ENCODE peak calls at places on chromosomes 6 and 20, in five cellular contexts. J is stomach, Y is HepG2, X is HCT116, M is esophagus muscularis mucosa. R is an unnamed sample.

GRCh38 chr6:168196385-168196860 is 117.4 kb upstream of the FRMD1 start:
- DNase-seq in M (no peak), Y (peak), X (no peak), J (peak), R (peak)

GRCh38 chr6:10051283-10051682 is 363.6 kb downstream of the TFAP2A start:
- DNase-seq in X (no peak), Y (no peak), M (no peak), J (no peak), R (no peak)

GRCh38 chr20:41364236-41364855 is 2.3 kb downstream of the EMILIN3 start:
- DNase-seq in X (no peak), J (no peak), M (no peak), Y (no peak), R (no peak)

GRCh38 chr6:149846321-149846720 is 17.8 kb downstream of the LRP11 start:
- DNase-seq in M (no peak), X (no peak), Y (no peak), J (peak), R (peak)

GRCh38 chr6:90202156-90202555 is 94.5 kb downstream of the BACH2 start:
- DNase-seq in J (no peak), X (no peak), Y (no peak), M (no peak), R (no peak)

GRCh38 chr6:51213806-51214205 is 395.1 kb downstream of the TFAP2B start:
- DNase-seq in J (no peak), X (no peak), Y (no peak), M (no peak), R (no peak)

GRCh38 chr20:47740225-47741184 is 44.8 kb downstream of the SULF2 start:
- DNase-seq in J (no peak), X (peak), Y (no peak), M (no peak), R (no peak)

GRCh38 chr6:9540534-9541126 is 874.2 kb downstream of the TFAP2A start:
- DNase-seq in Y (peak), X (peak), M (no peak), J (no peak), R (no peak)

GRCh38 chr6:16576391-16577368 is 184.6 kb downstream of the ATXN1 start:
- DNase-seq in J (no peak), Y (peak), X (no peak), M (no peak), R (no peak)

GRCh38 chr6:102398788-102399390 is 1005.4 kb downstream of the GRIK2 start:
- DNase-seq in Y (no peak), M (no peak), X (no peak), J (no peak), R (no peak)

GRCh38 chr6:106083618-106084017 is 2.5 kb upstream of the PRDM1 start:
- DNase-seq in J (no peak), Y (no peak), X (no peak), M (peak), R (no peak)

GRCh38 chr6:159440907-159441703 is 251.9 kb downstream of the SOD2 start:
- DNase-seq in X (no peak), M (no peak), Y (no peak), J (no peak), R (no peak)

GRCh38 chr6:31227143-31227542 is 44.7 kb downstream of the HLA-C start:
- DNase-seq in Y (no peak), X (no peak), M (no peak), J (no peak), R (no peak)

GRCh38 chr20:60117040-60117439 is 158.8 kb downstream of the CDH26 start:
- DNase-seq in Y (no peak), M (no peak), J (peak), X (no peak), R (no peak)

GRCh38 chr6:158536084-158536890 is 23.6 kb upstream of the TMEM181 start:
- DNase-seq in Y (peak), M (no peak), X (peak), J (peak), R (no peak)

GRCh38 chr6:156825475-156825874 is 48.3 kb downstream of the ARID1B start:
- DNase-seq in M (no peak), Y (no peak), X (no peak), J (no peak), R (no peak)

GRCh38 chr20:396252-396618 is 11.9 kb upstream of the RBCK1 start:
- DNase-seq in J (no peak), X (no peak), M (no peak), Y (no peak), R (no peak)

GRCh38 chr6:15330174-15330934 is 84.5 kb downstream of the JARID2 start:
- DNase-seq in X (no peak), J (no peak), Y (no peak), M (no peak), R (no peak)

GRCh38 chr20:25197173-25197869 is 1.8 kb downstream of the ENTPD6 start:
- DNase-seq in Y (no peak), J (no peak), M (peak), X (no peak), R (no peak)

GRCh38 chr20:3902041-3902440 is 12.9 kb downstream of the PANK2 start:
- DNase-seq in X (no peak), M (no peak), J (no peak), Y (no peak), R (no peak)

GRCh38 chr6:14283600-14284235 is 166.1 kb downstream of the CD83 start:
- DNase-seq in X (no peak), Y (no peak), M (peak), J (no peak), R (no peak)

GRCh38 chr6:34132082-34132357 is 13.9 kb downstream of the GRM4 start:
- DNase-seq in X (no peak), J (no peak), Y (no peak), M (no peak), R (no peak)

GRCh38 chr6:106177786-106178185 is 91.7 kb downstream of the PRDM1 start:
- DNase-seq in Y (no peak), J (no peak), X (no peak), M (no peak), R (no peak)

GRCh38 chr6:25866011-25866410 is 8.0 kb downstream of the SLC17A3 start:
- DNase-seq in X (no peak), M (no peak), Y (no peak), J (no peak), R (no peak)

DNA sequence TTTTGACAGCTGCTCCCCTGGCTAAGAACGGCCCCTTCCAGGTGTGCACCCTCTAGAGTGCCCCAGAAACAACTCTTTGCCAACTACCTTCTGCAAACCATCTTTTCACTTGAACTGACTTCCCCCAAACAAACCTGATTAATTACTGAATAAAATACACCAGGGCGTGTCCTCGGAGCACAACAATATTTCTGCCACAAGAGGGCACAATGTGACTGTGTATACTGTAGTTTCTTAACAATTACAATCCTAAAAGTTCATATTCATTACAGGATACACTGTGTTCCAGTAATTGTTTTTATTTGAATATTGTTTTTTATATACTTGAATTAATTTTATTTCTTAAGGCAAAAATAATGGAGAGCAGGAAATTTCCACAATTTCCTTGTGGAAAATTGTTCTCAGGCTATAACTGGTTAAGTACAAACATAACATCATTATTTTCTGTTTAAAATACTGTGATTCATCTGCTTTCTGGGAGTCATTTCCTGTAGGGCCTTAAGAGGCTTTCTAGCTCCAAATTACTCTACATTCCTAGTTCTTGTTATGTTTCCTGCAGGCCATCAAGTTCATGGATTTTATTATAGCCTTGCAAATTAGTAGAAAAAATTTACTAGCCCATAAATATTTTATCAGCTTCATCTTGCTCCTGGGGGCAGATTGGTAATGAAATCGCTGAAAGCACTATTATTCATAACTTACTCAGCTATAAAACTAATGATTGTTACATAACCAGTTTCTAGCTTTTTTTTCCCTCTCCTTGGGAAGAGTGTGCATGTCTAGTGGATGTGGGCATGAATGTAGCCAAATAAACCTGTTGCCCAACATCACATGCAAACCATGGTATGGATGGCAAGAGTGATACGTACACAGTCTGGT is 51.9 kb upstream of the SLC22A16 start:
- DNase-seq in Y (peak), J (peak), X (peak), M (no peak), R (no peak)
- TF ChIP-seq POLR2AphosphoS5 in Y (no peak), J (no peak), X (no peak), M (no peak), R (no peak)

DNA sequence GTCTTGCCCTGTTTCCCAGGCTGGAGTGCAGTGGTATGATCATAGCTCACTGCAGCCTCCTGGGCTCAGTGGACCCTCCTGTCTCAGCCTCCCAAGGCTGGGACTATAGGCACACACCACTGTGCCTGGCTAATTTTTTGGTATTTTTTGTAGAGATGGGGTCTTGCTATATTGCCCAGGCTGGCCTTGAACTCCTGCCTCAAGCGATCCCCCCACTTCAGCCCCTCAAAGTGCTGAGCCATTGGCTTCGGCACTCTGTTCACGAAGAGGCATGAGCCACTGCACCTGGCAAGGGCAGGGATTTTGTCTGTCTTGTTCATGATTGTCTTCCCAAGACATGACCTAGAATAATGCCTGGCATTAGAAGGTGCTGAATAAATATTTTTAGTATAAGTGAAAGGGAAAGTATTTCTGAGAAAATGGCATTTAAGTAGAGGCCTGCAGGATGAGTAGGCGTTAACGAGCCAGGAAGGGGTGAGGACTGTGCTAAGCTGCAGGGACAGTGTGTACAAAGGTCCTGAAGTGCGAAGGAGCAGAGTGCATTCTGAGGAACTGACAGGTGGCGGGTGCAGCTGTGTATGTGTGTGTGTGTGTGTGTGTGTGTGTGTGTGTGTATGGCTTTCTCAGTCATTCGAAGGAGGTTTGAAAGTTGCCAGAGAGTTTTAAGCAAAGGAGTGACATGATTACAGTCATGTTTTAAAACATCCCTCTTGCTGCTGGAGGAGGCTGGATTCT is 43.0 kb downstream of the VEGFA start:
- DNase-seq in J (peak), X (no peak), M (no peak), Y (no peak), R (no peak)
- H3K27ac ChIP-seq in J (peak), X (no peak), M (no peak), Y (no peak), R (no peak)

DNA sequence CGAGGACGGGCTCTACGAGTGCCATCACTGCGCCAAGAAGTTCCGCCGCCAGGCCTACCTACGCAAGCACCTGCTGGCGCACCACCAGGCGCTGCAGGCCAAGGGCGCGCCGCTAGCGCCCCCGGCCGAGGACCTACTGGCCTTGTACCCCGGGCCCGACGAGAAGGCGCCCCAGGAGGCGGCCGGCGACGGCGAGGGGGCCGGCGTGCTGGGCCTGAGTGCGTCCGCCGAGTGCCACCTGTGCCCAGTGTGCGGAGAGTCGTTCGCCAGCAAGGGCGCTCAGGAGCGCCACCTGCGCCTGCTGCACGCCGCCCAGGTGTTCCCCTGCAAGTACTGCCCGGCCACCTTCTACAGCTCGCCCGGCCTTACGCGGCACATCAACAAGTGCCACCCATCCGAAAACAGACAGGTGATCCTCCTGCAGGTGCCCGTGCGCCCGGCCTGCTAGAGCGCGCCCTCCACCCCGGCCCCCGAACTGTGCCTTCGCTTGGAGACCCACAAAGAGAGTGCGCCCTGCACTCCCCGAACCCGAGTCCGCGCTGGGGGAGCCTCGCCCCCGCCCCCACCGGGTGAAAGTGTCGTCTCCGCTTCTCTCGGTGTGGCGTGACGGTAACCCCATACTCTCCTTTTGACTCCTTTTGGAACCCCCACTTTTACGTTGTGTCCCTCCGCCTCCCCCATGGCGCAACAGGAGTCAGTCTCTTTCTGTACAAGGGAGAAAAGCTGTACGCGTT is 1.6 kb downstream of the INSM1 start:
- DNase-seq in M (no peak), Y (no peak), X (no peak), J (peak), R (no peak)
- H3K4me3 ChIP-seq in M (peak), Y (peak), X (no peak), J (peak), R (peak)

DNA sequence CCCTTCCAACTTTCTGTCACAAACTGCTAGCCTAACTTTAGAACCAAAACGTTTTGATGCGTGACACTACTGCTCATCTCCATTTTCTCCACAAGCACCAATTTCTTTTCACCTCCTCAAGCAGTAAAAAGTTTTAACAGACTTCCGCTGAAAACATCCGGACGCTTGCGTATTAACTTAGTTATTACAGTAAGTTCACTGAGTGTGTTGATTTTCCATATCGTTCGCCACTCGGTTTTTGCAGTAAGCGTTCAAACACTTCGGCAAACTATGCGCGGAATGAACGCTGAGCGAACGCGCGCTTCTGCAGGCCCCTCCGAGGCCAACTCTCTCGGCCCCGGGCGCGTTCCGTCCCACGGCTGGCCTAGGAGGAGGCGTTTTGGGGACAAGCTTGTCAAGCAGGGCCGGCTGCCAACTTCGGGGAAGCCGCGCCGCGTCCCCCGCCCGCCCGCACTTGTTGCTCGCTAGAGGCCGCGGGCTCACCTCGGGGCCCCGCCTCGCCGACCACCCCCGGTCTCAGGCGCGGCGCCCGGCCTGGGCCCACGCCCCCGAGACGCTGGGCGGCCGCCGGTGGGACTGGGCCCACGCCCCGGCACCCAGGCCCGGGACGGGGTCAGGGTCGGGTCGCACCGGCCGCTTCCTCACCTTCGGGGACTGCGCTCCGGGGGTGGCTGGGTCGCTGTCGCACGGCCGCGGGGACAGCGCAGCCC is 945 bp downstream of the PHF10 start:
- DNase-seq in Y (peak), M (peak), J (peak), X (no peak), R (peak)
- TF ChIP-seq POLR2AphosphoS5 in Y (no peak), M (peak), J (peak), X (no peak), R (peak)

DNA sequence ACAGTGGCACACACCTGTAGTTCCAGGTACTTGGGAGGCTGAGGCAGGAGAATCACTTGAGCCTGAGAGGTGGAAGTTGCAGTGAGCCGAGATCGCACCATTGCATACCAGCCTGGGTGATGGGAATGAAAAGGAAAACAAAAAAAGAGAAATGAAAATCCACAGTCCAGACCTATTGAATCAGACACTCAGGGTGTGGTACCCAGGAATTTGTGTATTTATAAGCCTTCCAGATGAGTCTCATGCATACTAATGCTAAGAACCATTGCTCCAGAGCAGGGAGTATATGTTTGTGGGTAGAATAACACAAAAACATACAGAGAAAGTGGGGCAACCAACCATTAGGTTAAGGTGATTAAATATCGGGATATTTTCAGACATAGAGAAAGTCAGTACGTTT is 36.1 kb upstream of the PLCB4 start:
- DNase-seq in J (no peak), Y (no peak), X (no peak), M (no peak), R (no peak)
- H3K27ac ChIP-seq in J (no peak), Y (no peak), X (no peak), M (no peak), R (no peak)

GRCh38 chr20:50229156-50229605 is 38.6 kb downstream of the CEBPB start:
- DNase-seq in J (peak), Y (no peak), X (no peak), M (no peak), R (no peak)
- H3K4me3 ChIP-seq in J (no peak), Y (no peak), X (no peak), M (no peak), R (no peak)

DNA sequence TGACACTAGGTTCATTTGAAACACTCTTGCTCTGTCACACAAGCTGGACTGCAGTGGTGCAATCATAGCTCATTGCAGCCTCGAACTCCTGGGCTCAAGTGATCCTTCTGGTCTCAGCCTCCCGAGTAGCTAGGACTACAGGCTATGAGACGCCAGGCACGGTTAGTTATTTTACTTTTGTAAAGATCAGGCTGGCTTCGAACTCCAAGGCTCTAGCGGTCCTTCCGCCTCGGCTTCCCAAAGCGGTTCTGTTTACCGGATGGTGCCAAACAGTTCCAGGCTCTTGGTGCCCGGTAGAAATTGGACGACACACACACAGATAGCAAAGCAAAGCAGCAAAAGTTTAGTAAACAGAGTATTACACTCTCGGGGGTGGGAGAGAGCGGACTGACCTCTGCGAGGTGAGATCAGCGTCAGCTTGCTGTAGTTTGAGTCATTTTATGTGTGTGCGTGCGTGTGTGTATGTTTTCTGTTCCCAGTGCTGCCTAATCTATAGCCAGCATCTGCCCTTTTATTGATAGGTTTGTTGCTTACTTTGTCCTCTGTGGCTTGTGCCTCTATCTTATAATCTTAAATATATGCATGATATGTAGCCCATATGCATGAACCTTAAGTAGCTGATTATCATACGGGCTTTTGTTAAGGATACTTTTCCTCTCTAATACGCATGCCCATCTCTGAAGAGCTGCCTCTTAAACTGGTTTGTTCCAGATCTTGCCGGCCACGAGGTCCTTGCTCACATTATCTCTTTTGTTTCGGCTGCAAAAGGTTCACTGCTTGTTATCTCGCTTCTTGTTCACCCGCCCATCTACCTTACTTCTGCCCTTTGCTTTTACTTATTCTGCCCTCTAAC is 75.2 kb downstream of the OR2B2 start:
- DNase-seq in X (peak), Y (peak), M (no peak), J (peak), R (no peak)
- TF ChIP-seq POLR2AphosphoS5 in X (peak), Y (peak), M (peak), J (peak), R (peak)

GRCh38 chr6:71468841-71469750 is 180.5 kb downstream of the OGFRL1 start:
- DNase-seq in M (no peak), J (no peak), Y (no peak), X (no peak), R (no peak)
- H3K27ac ChIP-seq in M (peak), J (peak), Y (no peak), X (no peak), R (peak)

R was measured in breast epithelium.